ENCODE peak calls at places on chromosomes 6 and 20, in six cellular contexts. N is amniotic stem cell, A is EL, Y is lung, U is astrocyte of the spinal cord, I is NCI-H2107. P is an unnamed sample.

GRCh38 chr6:4356899-4357659 is 221.7 kb upstream of the ECI2 start:
- DNase-seq in N (no peak), A (no peak), Y (no peak), U (no peak), I (no peak), P (no peak)

GRCh38 chr20:15045246-15045645 is 707.8 kb upstream of the FLRT3 start:
- DNase-seq in N (no peak), A (no peak), Y (peak; percentile 40), U (no peak), I (no peak), P (peak; percentile 16)

GRCh38 chr6:12182676-12183075 is 107.5 kb upstream of the EDN1 start:
- DNase-seq in N (no peak), A (peak; percentile 59), Y (no peak), U (no peak), I (no peak), P (peak; percentile 33)

GRCh38 chr6:144173971-144174370 is 23.7 kb downstream of the STX11 start:
- DNase-seq in N (no peak), A (no peak), Y (no peak), U (no peak), I (no peak), P (no peak)

GRCh38 chr20:39775110-39775509 is 813.0 kb downstream of the DHX35 start:
- DNase-seq in N (no peak), A (peak; percentile 59), Y (peak; percentile 64), U (peak; percentile 94), I (no peak), P (peak; percentile 48)

GRCh38 chr20:23441850-23442313 is 2.4 kb downstream of the CSTL1 start:
- DNase-seq in N (peak; percentile 18), A (peak; percentile 79), Y (peak; percentile 58), U (peak; percentile 69), I (no peak), P (peak; percentile 81)

GRCh38 chr6:134936927-134937326 is 13.0 kb downstream of the ALDH8A1 start:
- DNase-seq in N (peak; percentile 56), A (peak; percentile 90), Y (no peak), U (peak; percentile 75), I (no peak), P (peak; percentile 84)

GRCh38 chr6:9225441-9225871 is 790.1 kb upstream of the SLC35B3 start:
- DNase-seq in N (no peak), A (peak; percentile 37), Y (no peak), U (peak; percentile 37), I (no peak), P (peak; percentile 64)

GRCh38 chr20:13205848-13206434 is 15.1 kb upstream of the ISM1 start:
- DNase-seq in N (no peak), A (no peak), Y (no peak), U (no peak), I (no peak), P (no peak)

GRCh38 chr6:148367418-148368024 is 24.9 kb downstream of the SASH1 start:
- DNase-seq in N (no peak), A (peak; percentile 60), Y (no peak), U (peak; percentile 48), I (no peak), P (peak; percentile 52)

GRCh38 chr6:16633961-16634360 is 127.3 kb downstream of the ATXN1 start:
- DNase-seq in N (no peak), A (no peak), Y (no peak), U (no peak), I (no peak), P (no peak)

GRCh38 chr20:6142348-6142993 is 19.6 kb upstream of the FERMT1 start:
- DNase-seq in N (peak; percentile 20), A (peak; percentile 53), Y (no peak), U (peak; percentile 62), I (peak; percentile 10), P (peak; percentile 75)

GRCh38 chr6:118892248-118893094 is 1.5 kb upstream of the ASF1A start:
- DNase-seq in N (no peak), A (no peak), Y (no peak), U (peak; percentile 22), I (no peak), P (peak; percentile 34)

GRCh38 chr20:34634392-34634791 is 42.5 kb downstream of the PIGU start:
- DNase-seq in N (no peak), A (no peak), Y (no peak), U (no peak), I (no peak), P (no peak)

GRCh38 chr6:21999012-21999528 is 297.8 kb downstream of the PRL start:
- DNase-seq in N (peak; percentile 38), A (peak; percentile 85), Y (no peak), U (peak; percentile 79), I (no peak), P (peak; percentile 73)

GRCh38 chr20:9147553-9148024 is 78.7 kb downstream of the PLCB4 start:
- DNase-seq in N (no peak), A (peak; percentile 77), Y (no peak), U (peak; percentile 17), I (no peak), P (no peak)

GRCh38 chr6:157954150-157955117 is 27.2 kb upstream of the SYNJ2 start:
- DNase-seq in N (no peak), A (no peak), Y (no peak), U (no peak), I (no peak), P (peak; percentile 25)

GRCh38 chr6:170459451-170459850 is 93.7 kb downstream of the PSMB1 start:
- DNase-seq in N (no peak), A (peak; percentile 75), Y (no peak), U (peak; percentile 61), I (no peak), P (peak; percentile 53)

GRCh38 chr6:1856381-1856780 is 246.7 kb downstream of the FOXC1 start:
- DNase-seq in N (no peak), A (peak; percentile 39), Y (no peak), U (peak; percentile 72), I (no peak), P (peak; percentile 60)

GRCh38 chr20:50678213-50678898 is 13.0 kb downstream of the RIPOR3 start:
- DNase-seq in N (no peak), A (no peak), Y (no peak), U (no peak), I (no peak), P (peak; percentile 65)

GRCh38 chr6:94893327-94893726 is 684.0 kb upstream of the MANEA start:
- DNase-seq in N (no peak), A (no peak), Y (no peak), U (no peak), I (no peak), P (no peak)

GRCh38 chr20:50385733-50386640 is 124.2 kb upstream of the PTPN1 start:
- DNase-seq in N (no peak), A (no peak), Y (no peak), U (no peak), I (no peak), P (no peak)

GRCh38 chr6:85484941-85485340 is 35.1 kb downstream of the NT5E start:
- DNase-seq in N (no peak), A (no peak), Y (no peak), U (no peak), I (no peak), P (no peak)

GRCh38 chr20:39885975-39886649 is 802.9 kb downstream of the MAFB start:
- DNase-seq in N (peak; percentile 80), A (peak; percentile 96), Y (peak; percentile 45), U (peak; percentile 84), I (no peak), P (peak; percentile 70)

GRCh38 chr6:159540152-159540551 is 152.9 kb downstream of the SOD2 start:
- DNase-seq in N (no peak), A (no peak), Y (no peak), U (no peak), I (no peak), P (no peak)